ENCODE peak calls at places on chromosome 16, in seven cellular contexts. One of them, this sample, is unnamed.

GRCh38 chr16:27642753-27643152 is 92.8 kb downstream of the KATNIP start:
- DNase-seq in IMR-90: peak; percentile 21
- DNase-seq in mesendoderm: peak; percentile 62
- DNase-seq in neuronal stem cell: no peak
- DNase-seq in mesenchymal stem cell: peak; percentile 15
- DNase-seq in trophoblast cell: peak; percentile 70
- DNase-seq in H1: peak; percentile 54
- DNase-seq in this sample: peak; percentile 45

GRCh38 chr16:78113258-78113657 is 13.8 kb downstream of the WWOX start:
- DNase-seq in IMR-90: no peak
- DNase-seq in mesendoderm: no peak
- DNase-seq in neuronal stem cell: no peak
- DNase-seq in mesenchymal stem cell: no peak
- DNase-seq in trophoblast cell: no peak
- DNase-seq in H1: no peak
- DNase-seq in this sample: no peak

GRCh38 chr16:74627506-74628220 is 20.7 kb upstream of the GLG1 start:
- DNase-seq in IMR-90: peak; percentile 28
- DNase-seq in mesendoderm: no peak
- DNase-seq in neuronal stem cell: no peak
- DNase-seq in mesenchymal stem cell: no peak
- DNase-seq in trophoblast cell: no peak
- DNase-seq in H1: no peak
- DNase-seq in this sample: no peak

GRCh38 chr16:68743664-68744063 is 6.6 kb downstream of the CDH1 start:
- DNase-seq in IMR-90: no peak
- DNase-seq in mesendoderm: no peak
- DNase-seq in neuronal stem cell: no peak
- DNase-seq in mesenchymal stem cell: no peak
- DNase-seq in trophoblast cell: no peak
- DNase-seq in H1: no peak
- DNase-seq in this sample: no peak

GRCh38 chr16:88437367-88437964 is 15.6 kb upstream of the ZFPM1 start:
- DNase-seq in IMR-90: peak; percentile 27
- DNase-seq in mesendoderm: peak; percentile 53
- DNase-seq in neuronal stem cell: no peak
- DNase-seq in mesenchymal stem cell: no peak
- DNase-seq in trophoblast cell: peak; percentile 48
- DNase-seq in H1: peak; percentile 98
- DNase-seq in this sample: peak; percentile 88

GRCh38 chr16:36336-36984 is 16.9 kb downstream of the POLR3K start:
- DNase-seq in IMR-90: no peak
- DNase-seq in mesendoderm: no peak
- DNase-seq in neuronal stem cell: no peak
- DNase-seq in mesenchymal stem cell: no peak
- DNase-seq in trophoblast cell: no peak
- DNase-seq in H1: no peak
- DNase-seq in this sample: no peak

GRCh38 chr16:3625911-3626732 is 14.7 kb upstream of the SLX4 start:
- DNase-seq in IMR-90: no peak
- DNase-seq in mesendoderm: no peak
- DNase-seq in neuronal stem cell: no peak
- DNase-seq in mesenchymal stem cell: no peak
- DNase-seq in trophoblast cell: no peak
- DNase-seq in H1: peak; percentile 27
- DNase-seq in this sample: no peak

GRCh38 chr16:2040031-2040430 is 7.6 kb downstream of the NTHL1 start:
- DNase-seq in IMR-90: no peak
- DNase-seq in mesendoderm: no peak
- DNase-seq in neuronal stem cell: no peak
- DNase-seq in mesenchymal stem cell: no peak
- DNase-seq in trophoblast cell: no peak
- DNase-seq in H1: no peak
- DNase-seq in this sample: no peak

GRCh38 chr16:85574672-85575475 is 38.2 kb upstream of the GSE1 start:
- DNase-seq in IMR-90: no peak
- DNase-seq in mesendoderm: no peak
- DNase-seq in neuronal stem cell: no peak
- DNase-seq in mesenchymal stem cell: no peak
- DNase-seq in trophoblast cell: no peak
- DNase-seq in H1: no peak
- DNase-seq in this sample: no peak

GRCh38 chr16:71360378-71360777 is 1.9 kb downstream of the CALB2 start:
- DNase-seq in IMR-90: peak; percentile 94
- DNase-seq in mesendoderm: peak; percentile 53
- DNase-seq in neuronal stem cell: no peak
- DNase-seq in mesenchymal stem cell: peak; percentile 93
- DNase-seq in trophoblast cell: peak; percentile 82
- DNase-seq in H1: no peak
- DNase-seq in this sample: no peak

GRCh38 chr16:89072216-89073130 is 21.2 kb upstream of the ACSF3 start:
- DNase-seq in IMR-90: no peak
- DNase-seq in mesendoderm: no peak
- DNase-seq in neuronal stem cell: no peak
- DNase-seq in mesenchymal stem cell: peak; percentile 53
- DNase-seq in trophoblast cell: no peak
- DNase-seq in H1: no peak
- DNase-seq in this sample: no peak

GRCh38 chr16:84357191-84357651 is 11.1 kb upstream of the ATP2C2 start:
- DNase-seq in IMR-90: peak; percentile 52
- DNase-seq in mesendoderm: no peak
- DNase-seq in neuronal stem cell: no peak
- DNase-seq in mesenchymal stem cell: no peak
- DNase-seq in trophoblast cell: peak; percentile 26
- DNase-seq in H1: no peak
- DNase-seq in this sample: no peak

GRCh38 chr16:57609541-57610401 is 18.7 kb upstream of the ADGRG1 start:
- DNase-seq in IMR-90: peak; percentile 54
- DNase-seq in mesendoderm: no peak
- DNase-seq in neuronal stem cell: no peak
- DNase-seq in mesenchymal stem cell: no peak
- DNase-seq in trophoblast cell: no peak
- DNase-seq in H1: peak; percentile 41
- DNase-seq in this sample: peak; percentile 30

GRCh38 chr16:86044241-86044671 is 145.3 kb downstream of the IRF8 start:
- DNase-seq in IMR-90: peak; percentile 64
- DNase-seq in mesendoderm: peak; percentile 78
- DNase-seq in neuronal stem cell: peak; percentile 38
- DNase-seq in mesenchymal stem cell: peak; percentile 59
- DNase-seq in trophoblast cell: peak; percentile 21
- DNase-seq in H1: peak; percentile 93
- DNase-seq in this sample: peak; percentile 86

GRCh38 chr16:67723151-67723915 is 4.2 kb upstream of the GFOD2 start:
- DNase-seq in IMR-90: peak; percentile 75
- DNase-seq in mesendoderm: peak; percentile 23
- DNase-seq in neuronal stem cell: no peak
- DNase-seq in mesenchymal stem cell: peak; percentile 43
- DNase-seq in trophoblast cell: peak; percentile 26
- DNase-seq in H1: no peak
- DNase-seq in this sample: no peak

GRCh38 chr16:89711601-89712475 is 8.9 kb downstream of the VPS9D1 start:
- DNase-seq in IMR-90: peak; percentile 50
- DNase-seq in mesendoderm: peak; percentile 72
- DNase-seq in neuronal stem cell: no peak
- DNase-seq in mesenchymal stem cell: peak; percentile 67
- DNase-seq in trophoblast cell: no peak
- DNase-seq in H1: peak; percentile 91
- DNase-seq in this sample: peak; percentile 68

GRCh38 chr16:4489030-4489429 is 12.8 kb downstream of the HMOX2 start:
- DNase-seq in IMR-90: peak; percentile 90
- DNase-seq in mesendoderm: no peak
- DNase-seq in neuronal stem cell: no peak
- DNase-seq in mesenchymal stem cell: peak; percentile 68
- DNase-seq in trophoblast cell: peak; percentile 67
- DNase-seq in H1: no peak
- DNase-seq in this sample: no peak

GRCh38 chr16:57163842-57164241 is 22.0 kb downstream of the PSME3IP1 start:
- DNase-seq in IMR-90: no peak
- DNase-seq in mesendoderm: no peak
- DNase-seq in neuronal stem cell: no peak
- DNase-seq in mesenchymal stem cell: no peak
- DNase-seq in trophoblast cell: no peak
- DNase-seq in H1: no peak
- DNase-seq in this sample: no peak

GRCh38 chr16:84740596-84741071 is 40.8 kb downstream of the USP10 start:
- DNase-seq in IMR-90: no peak
- DNase-seq in mesendoderm: no peak
- DNase-seq in neuronal stem cell: no peak
- DNase-seq in mesenchymal stem cell: no peak
- DNase-seq in trophoblast cell: no peak
- DNase-seq in H1: no peak
- DNase-seq in this sample: no peak

GRCh38 chr16:56336071-56336688 is 89.2 kb downstream of the AMFR start:
- DNase-seq in IMR-90: no peak
- DNase-seq in mesendoderm: peak; percentile 7
- DNase-seq in neuronal stem cell: no peak
- DNase-seq in mesenchymal stem cell: no peak
- DNase-seq in trophoblast cell: no peak
- DNase-seq in H1: no peak
- DNase-seq in this sample: no peak

GRCh38 chr16:48035142-48035541 is 120.7 kb downstream of the ABCC12 start:
- DNase-seq in IMR-90: no peak
- DNase-seq in mesendoderm: no peak
- DNase-seq in neuronal stem cell: no peak
- DNase-seq in mesenchymal stem cell: no peak
- DNase-seq in trophoblast cell: no peak
- DNase-seq in H1: no peak
- DNase-seq in this sample: no peak

GRCh38 chr16:75192606-75193264 is 14.2 kb downstream of the CTRB2 start:
- DNase-seq in IMR-90: no peak
- DNase-seq in mesendoderm: no peak
- DNase-seq in neuronal stem cell: no peak
- DNase-seq in mesenchymal stem cell: no peak
- DNase-seq in trophoblast cell: peak; percentile 77
- DNase-seq in H1: no peak
- DNase-seq in this sample: no peak

GRCh38 chr16:54447606-54448440 is 161.2 kb upstream of the IRX3 start:
- DNase-seq in IMR-90: peak; percentile 54
- DNase-seq in mesendoderm: peak; percentile 80
- DNase-seq in neuronal stem cell: no peak
- DNase-seq in mesenchymal stem cell: peak; percentile 79
- DNase-seq in trophoblast cell: peak; percentile 44
- DNase-seq in H1: no peak
- DNase-seq in this sample: no peak

GRCh38 chr16:87819282-87819681 is 50.0 kb downstream of the SLC7A5 start:
- DNase-seq in IMR-90: no peak
- DNase-seq in mesendoderm: no peak
- DNase-seq in neuronal stem cell: no peak
- DNase-seq in mesenchymal stem cell: no peak
- DNase-seq in trophoblast cell: no peak
- DNase-seq in H1: no peak
- DNase-seq in this sample: no peak

GRCh38 chr16:23448392-23448791 is 4.6 kb downstream of the COG7 start:
- DNase-seq in IMR-90: peak; percentile 52
- DNase-seq in mesendoderm: no peak
- DNase-seq in neuronal stem cell: no peak
- DNase-seq in mesenchymal stem cell: no peak
- DNase-seq in trophoblast cell: peak; percentile 83
- DNase-seq in H1: no peak
- DNase-seq in this sample: no peak

GRCh38 chr16:65353183-65353582 is 231.3 kb upstream of the CDH11 start:
- DNase-seq in IMR-90: no peak
- DNase-seq in mesendoderm: no peak
- DNase-seq in neuronal stem cell: no peak
- DNase-seq in mesenchymal stem cell: no peak
- DNase-seq in trophoblast cell: no peak
- DNase-seq in H1: no peak
- DNase-seq in this sample: no peak
- H2AK5ac ChIP-seq in IMR-90: no peak overlapping the region
- H2AK5ac ChIP-seq in mesendoderm: no peak overlapping the region
- H2AK5ac ChIP-seq in neuronal stem cell: no peak overlapping the region
- H2AK5ac ChIP-seq in mesenchymal stem cell: no peak overlapping the region
- H2AK5ac ChIP-seq in trophoblast cell: no peak overlapping the region
- H2AK5ac ChIP-seq in H1: no peak overlapping the region
- H2AK5ac ChIP-seq in this sample: no peak overlapping the region

GRCh38 chr16:81170824-81171223 is 67.7 kb upstream of the BCO1 start:
- DNase-seq in IMR-90: no peak
- DNase-seq in mesendoderm: peak; percentile 49
- DNase-seq in neuronal stem cell: no peak
- DNase-seq in mesenchymal stem cell: no peak
- DNase-seq in trophoblast cell: no peak
- DNase-seq in H1: peak; percentile 58
- DNase-seq in this sample: peak; percentile 70

GRCh38 chr16:81172769-81173658 is 65.5 kb upstream of the BCO1 start:
- DNase-seq in IMR-90: no peak
- DNase-seq in mesendoderm: no peak
- DNase-seq in neuronal stem cell: no peak
- DNase-seq in mesenchymal stem cell: no peak
- DNase-seq in trophoblast cell: no peak
- DNase-seq in H1: no peak
- DNase-seq in this sample: no peak

GRCh38 chr16:81179219-81179618 is 59.3 kb upstream of the BCO1 start:
- DNase-seq in IMR-90: no peak
- DNase-seq in mesendoderm: no peak
- DNase-seq in neuronal stem cell: no peak
- DNase-seq in mesenchymal stem cell: no peak
- DNase-seq in trophoblast cell: no peak
- DNase-seq in H1: no peak
- DNase-seq in this sample: no peak

GRCh38 chr16:81174644-81175324 is 63.7 kb upstream of the BCO1 start:
- DNase-seq in IMR-90: peak; percentile 81
- DNase-seq in mesendoderm: no peak
- DNase-seq in neuronal stem cell: no peak
- DNase-seq in mesenchymal stem cell: peak; percentile 63
- DNase-seq in trophoblast cell: peak; percentile 87
- DNase-seq in H1: no peak
- DNase-seq in this sample: no peak

GRCh38 chr16:81175325-81175891 is 63.1 kb upstream of the BCO1 start:
- DNase-seq in IMR-90: peak; percentile 84
- DNase-seq in mesendoderm: no peak
- DNase-seq in neuronal stem cell: no peak
- DNase-seq in mesenchymal stem cell: peak; percentile 70
- DNase-seq in trophoblast cell: peak; percentile 88
- DNase-seq in H1: no peak
- DNase-seq in this sample: no peak
- H2AK5ac ChIP-seq in IMR-90: peak overlapping the region; percentile 97
- H2AK5ac ChIP-seq in mesendoderm: no peak overlapping the region
- H2AK5ac ChIP-seq in neuronal stem cell: no peak overlapping the region
- H2AK5ac ChIP-seq in mesenchymal stem cell: no peak overlapping the region
- H2AK5ac ChIP-seq in trophoblast cell: peak overlapping the region; percentile 93
- H2AK5ac ChIP-seq in H1: no peak overlapping the region
- H2AK5ac ChIP-seq in this sample: no peak overlapping the region

GRCh38 chr16:15855704-15856003 is 1.2 kb downstream of the MYH11 start:
- DNase-seq in IMR-90: no peak
- DNase-seq in mesendoderm: no peak
- DNase-seq in neuronal stem cell: no peak
- DNase-seq in mesenchymal stem cell: no peak
- DNase-seq in trophoblast cell: no peak
- DNase-seq in H1: no peak
- DNase-seq in this sample: no peak
- H2AK5ac ChIP-seq in IMR-90: no peak overlapping the region
- H2AK5ac ChIP-seq in mesendoderm: no peak overlapping the region
- H2AK5ac ChIP-seq in neuronal stem cell: no peak overlapping the region
- H2AK5ac ChIP-seq in mesenchymal stem cell: no peak overlapping the region
- H2AK5ac ChIP-seq in trophoblast cell: no peak overlapping the region
- H2AK5ac ChIP-seq in H1: no peak overlapping the region
- H2AK5ac ChIP-seq in this sample: no peak overlapping the region

GRCh38 chr16:6428861-6429260 is 903.8 kb upstream of the RBFOX1 start:
- DNase-seq in IMR-90: no peak
- DNase-seq in mesendoderm: no peak
- DNase-seq in neuronal stem cell: no peak
- DNase-seq in mesenchymal stem cell: no peak
- DNase-seq in trophoblast cell: no peak
- DNase-seq in H1: no peak
- DNase-seq in this sample: no peak

GRCh38 chr16:6427621-6428020 is 905.0 kb upstream of the RBFOX1 start:
- DNase-seq in IMR-90: no peak
- DNase-seq in mesendoderm: no peak
- DNase-seq in neuronal stem cell: no peak
- DNase-seq in mesenchymal stem cell: no peak
- DNase-seq in trophoblast cell: no peak
- DNase-seq in H1: no peak
- DNase-seq in this sample: no peak
- H2AK5ac ChIP-seq in IMR-90: no peak overlapping the region
- H2AK5ac ChIP-seq in mesendoderm: no peak overlapping the region
- H2AK5ac ChIP-seq in neuronal stem cell: no peak overlapping the region
- H2AK5ac ChIP-seq in mesenchymal stem cell: no peak overlapping the region
- H2AK5ac ChIP-seq in trophoblast cell: no peak overlapping the region
- H2AK5ac ChIP-seq in H1: no peak overlapping the region
- H2AK5ac ChIP-seq in this sample: no peak overlapping the region